ENCODE peak calls at places on chromosomes 11 and 22, in five cellular contexts. One of them, this sample, is unnamed.

GRCh38 chr22:35524966-35525686 is 15.5 kb upstream of the RASD2 start:
- DNase-seq in heart left ventricle: no peak
- DNase-seq in stimulated activated CD4-positive, alpha-beta T cell treated with anti-CD3 and anti-CD28 coated beads, Interleukin-2, amount 100 ng/mL, for 24 hours: no peak
- DNase-seq in occipital lobe: peak; percentile 71
- DNase-seq in fibroblast of lung: peak; percentile 23
- DNase-seq in this sample: no peak

GRCh38 chr11:33997473-33998347 is 53.8 kb upstream of the CAPRIN1 start:
- DNase-seq in heart left ventricle: no peak
- DNase-seq in stimulated activated CD4-positive, alpha-beta T cell treated with anti-CD3 and anti-CD28 coated beads, Interleukin-2, amount 100 ng/mL, for 24 hours: no peak
- DNase-seq in occipital lobe: no peak
- DNase-seq in fibroblast of lung: peak; percentile 2
- DNase-seq in this sample: peak; percentile 33

GRCh38 chr11:25576320-25576719 is 755.6 kb upstream of the ANO3 start:
- DNase-seq in heart left ventricle: no peak
- DNase-seq in stimulated activated CD4-positive, alpha-beta T cell treated with anti-CD3 and anti-CD28 coated beads, Interleukin-2, amount 100 ng/mL, for 24 hours: no peak
- DNase-seq in occipital lobe: no peak
- DNase-seq in fibroblast of lung: no peak
- DNase-seq in this sample: peak; percentile 53

GRCh38 chr11:73323464-73323863 is 15.4 kb downstream of the ARHGEF17 start:
- DNase-seq in heart left ventricle: peak; percentile 88
- DNase-seq in stimulated activated CD4-positive, alpha-beta T cell treated with anti-CD3 and anti-CD28 coated beads, Interleukin-2, amount 100 ng/mL, for 24 hours: no peak
- DNase-seq in occipital lobe: no peak
- DNase-seq in fibroblast of lung: peak; percentile 67
- DNase-seq in this sample: peak; percentile 83

GRCh38 chr11:559712-560304 is 730 bp downstream of the LMNTD2 start:
- DNase-seq in heart left ventricle: no peak
- DNase-seq in stimulated activated CD4-positive, alpha-beta T cell treated with anti-CD3 and anti-CD28 coated beads, Interleukin-2, amount 100 ng/mL, for 24 hours: no peak
- DNase-seq in occipital lobe: no peak
- DNase-seq in fibroblast of lung: no peak
- DNase-seq in this sample: no peak

GRCh38 chr11:87263979-87264378 is 226.2 kb downstream of the TMEM135 start:
- DNase-seq in heart left ventricle: no peak
- DNase-seq in stimulated activated CD4-positive, alpha-beta T cell treated with anti-CD3 and anti-CD28 coated beads, Interleukin-2, amount 100 ng/mL, for 24 hours: no peak
- DNase-seq in occipital lobe: no peak
- DNase-seq in fibroblast of lung: no peak
- DNase-seq in this sample: peak; percentile 39

GRCh38 chr11:83168756-83169155 is 11.8 kb downstream of the PCF11 start:
- DNase-seq in heart left ventricle: no peak
- DNase-seq in stimulated activated CD4-positive, alpha-beta T cell treated with anti-CD3 and anti-CD28 coated beads, Interleukin-2, amount 100 ng/mL, for 24 hours: no peak
- DNase-seq in occipital lobe: no peak
- DNase-seq in fibroblast of lung: no peak
- DNase-seq in this sample: no peak

GRCh38 chr11:70471254-70471653 is 72.9 kb downstream of the CTTN start:
- DNase-seq in heart left ventricle: no peak
- DNase-seq in stimulated activated CD4-positive, alpha-beta T cell treated with anti-CD3 and anti-CD28 coated beads, Interleukin-2, amount 100 ng/mL, for 24 hours: no peak
- DNase-seq in occipital lobe: no peak
- DNase-seq in fibroblast of lung: peak; percentile 12
- DNase-seq in this sample: peak; percentile 52

GRCh38 chr11:84384637-84385227 is 1098.6 kb upstream of the CCDC90B start:
- DNase-seq in heart left ventricle: peak; percentile 26
- DNase-seq in stimulated activated CD4-positive, alpha-beta T cell treated with anti-CD3 and anti-CD28 coated beads, Interleukin-2, amount 100 ng/mL, for 24 hours: peak; percentile 23
- DNase-seq in occipital lobe: peak; percentile 10
- DNase-seq in fibroblast of lung: peak; percentile 49
- DNase-seq in this sample: peak; percentile 33

This sample was measured in ELR.